ENCODE peak calls at places on chromosomes 12 and 14, in six cellular contexts. Z is heart right ventricle, M is mesenchymal stem cell, E is tibial artery, R is pancreas, G is brain microvascular endothelial cell. A is an unnamed sample.

GRCh38 chr12:73950506-73950905 is 587.1 kb upstream of the ATXN7L3B start:
- DNase-seq in R (no peak), Z (no peak), M (peak; percentile 9), E (no peak), G (no peak), A (no peak)

GRCh38 chr12:3173912-3174311 is 96.7 kb downstream of the TSPAN9 start:
- DNase-seq in Z (no peak), G (no peak), M (no peak), E (no peak), R (no peak), A (no peak)

GRCh38 chr12:49342066-49342913 is 4.4 kb upstream of the DNAJC22 start:
- DNase-seq in E (peak; percentile 59), M (peak; percentile 75), G (peak; percentile 62), R (peak; percentile 86), Z (peak; percentile 68), A (peak; percentile 60)

GRCh38 chr12:4506870-4507269 is 31.8 kb upstream of the RAD51AP1 start:
- DNase-seq in G (peak; percentile 35), E (no peak), M (peak; percentile 72), R (no peak), Z (no peak), A (no peak)

GRCh38 chr12:52632656-52633055 is 14.3 kb upstream of the KRT73 start:
- DNase-seq in R (no peak), G (no peak), E (no peak), M (no peak), Z (no peak), A (no peak)

GRCh38 chr12:6378709-6379427 is 3.5 kb upstream of the SCNN1A start:
- DNase-seq in M (peak; percentile 53), E (peak; percentile 20), Z (no peak), G (no peak), R (no peak), A (no peak)

GRCh38 chr12:31589896-31590729 is 823 bp downstream of the DENND5B start:
- DNase-seq in R (peak; percentile 91), G (peak; percentile 44), M (peak; percentile 79), E (peak; percentile 69), Z (peak; percentile 74), A (peak; percentile 77)

GRCh38 chr12:57815177-57816000 is 3.1 kb downstream of the AVIL start:
- DNase-seq in E (no peak), Z (no peak), R (no peak), G (no peak), M (no peak), A (peak; percentile 79)

GRCh38 chr12:70606001-70606400 is 31.2 kb downstream of the PTPRB start:
- DNase-seq in E (no peak), G (no peak), Z (no peak), M (no peak), R (no peak), A (no peak)

GRCh38 chr14:72476657-72477499 is 417.0 kb downstream of the DPF3 start:
- DNase-seq in M (peak; percentile 86), E (no peak), Z (peak; percentile 11), R (no peak), G (peak; percentile 87), A (peak; percentile 18)

GRCh38 chr12:73892181-73892580 is 645.5 kb upstream of the ATXN7L3B start:
- DNase-seq in R (no peak), E (no peak), G (no peak), M (peak; percentile 13), Z (no peak), A (peak; percentile 15)

GRCh38 chr12:104457746-104458644 is 1.2 kb downstream of the CHST11 start:
- DNase-seq in Z (peak; percentile 15), G (no peak), E (peak; percentile 34), R (peak; percentile 65), M (peak; percentile 48), A (peak; percentile 22)

DNA sequence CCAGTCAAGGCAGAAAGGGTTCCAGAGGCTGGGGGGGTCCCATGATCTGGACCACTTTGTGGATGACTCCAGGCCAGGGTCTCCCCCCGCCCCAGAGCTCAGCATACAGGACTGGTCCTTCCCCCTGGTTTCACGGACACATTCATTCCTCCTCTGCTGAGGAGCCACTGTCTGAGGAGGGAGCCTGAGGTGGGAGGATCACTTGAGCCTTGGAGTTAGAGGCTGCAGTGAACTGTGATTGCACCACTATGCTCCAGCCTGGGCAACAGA is 6.8 kb downstream of the TESC start:
- DNase-seq in G (no peak), E (no peak), M (no peak), R (no peak), Z (no peak), A (no peak)
- H3K27me3 ChIP-seq in G (peaks cover 13% of the 10 kb centered on the region), E (peaks cover 32% of the 10 kb centered on the region), M (peaks cover 34% of the 10 kb centered on the region), R (no peaks in the 10 kb centered on the region), Z (peaks cover 10% of the 10 kb centered on the region), A (peaks cover 11% of the 10 kb centered on the region)

DNA sequence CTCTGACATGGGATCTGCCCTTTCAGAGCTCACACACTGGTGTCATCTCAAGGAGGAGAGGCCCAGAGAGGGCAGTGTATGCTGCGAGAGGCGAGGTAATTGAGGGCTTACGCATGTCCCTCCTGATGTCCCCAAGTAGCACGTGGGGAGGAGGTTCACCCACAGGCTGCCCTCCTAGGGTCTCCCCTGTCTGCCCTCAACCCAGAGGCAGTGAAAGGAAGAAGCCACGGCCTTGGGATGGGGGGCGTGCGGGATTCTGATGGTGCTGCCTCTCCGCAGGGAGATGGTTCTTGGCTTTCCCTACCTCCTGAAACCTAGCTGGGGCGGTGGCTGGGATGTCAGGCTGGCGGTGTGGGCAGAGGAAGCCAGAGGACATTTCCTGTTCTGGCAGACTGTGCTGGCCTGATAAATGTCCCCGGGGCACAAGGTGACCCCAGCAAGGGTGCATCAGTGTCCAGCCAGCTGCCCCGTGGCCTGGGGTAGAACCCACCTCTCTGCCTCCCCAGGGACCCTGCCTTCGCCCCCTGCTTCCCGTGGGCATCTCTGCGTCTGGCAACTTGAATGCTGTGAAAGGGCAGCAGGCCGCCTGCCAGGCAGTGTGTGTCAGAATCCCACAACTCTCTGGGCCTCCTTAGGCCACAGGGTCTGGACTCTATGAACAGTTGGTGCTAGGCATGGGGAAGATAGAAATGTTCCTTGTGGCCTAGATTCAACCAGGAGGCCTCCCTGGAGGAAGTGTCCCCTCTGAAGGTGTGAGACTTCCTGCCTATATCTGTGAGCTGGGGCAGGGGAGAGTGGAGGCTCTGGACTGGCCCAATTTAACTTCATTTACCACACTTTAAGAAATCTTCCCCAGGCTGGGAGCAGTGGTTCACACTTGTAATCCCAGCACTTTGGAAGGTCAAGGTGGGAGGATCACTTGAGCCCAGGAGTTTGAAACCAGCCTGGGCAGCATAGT is 4.8 kb downstream of the SH2B3 start:
- DNase-seq in E (no peak), Z (no peak), M (peak; percentile 63), R (peak; percentile 74), G (no peak), A (no peak)
- H3K4me3 ChIP-seq in E (no peak overlapping the region), Z (peak overlapping the region; percentile 16), M (peak overlapping the region; percentile 52), R (no peak overlapping the region), G (peak overlapping the region; percentile 32), A (no peak overlapping the region)

DNA sequence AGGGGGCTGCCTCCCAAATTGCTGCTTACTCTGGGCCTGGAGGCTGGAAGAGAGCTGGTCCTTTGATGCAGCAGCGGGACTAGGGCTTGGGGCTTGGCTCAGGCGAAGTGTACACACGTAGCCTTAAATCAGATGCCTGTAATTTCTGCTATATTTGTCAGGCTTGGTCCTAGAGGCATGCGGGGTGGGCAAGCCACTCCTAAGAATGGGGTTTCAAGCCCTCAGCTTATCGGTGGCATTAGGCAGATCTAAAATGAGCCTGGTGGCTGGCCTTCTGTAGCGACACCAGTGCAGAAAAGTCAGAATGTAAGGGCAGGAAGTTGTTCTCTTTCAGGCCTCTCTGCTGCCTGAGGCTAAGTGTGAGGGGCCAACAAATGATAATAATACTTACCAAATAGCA is 927 bp upstream of the SLC8A3 start:
- DNase-seq in G (no peak), Z (no peak), M (no peak), E (no peak), R (no peak), A (peak; percentile 13)
- H3K27ac ChIP-seq in G (no peak overlapping the region), Z (no peak overlapping the region), M (no peak overlapping the region), E (no peak overlapping the region), R (no peak overlapping the region), A (no peak overlapping the region)

GRCh38 chr14:20866194-20866593 is 25.0 kb upstream of the RNASE3 start:
- DNase-seq in G (no peak), M (no peak), Z (no peak), R (no peak), E (no peak), A (no peak)
- H3K27me3 ChIP-seq in G (no peaks in the 10 kb centered on the region), M (peaks cover 2% of the 10 kb centered on the region), Z (peaks cover 10% of the 10 kb centered on the region), R (no peaks in the 10 kb centered on the region), E (peaks cover 12% of the 10 kb centered on the region), A (peaks cover 3% of the 10 kb centered on the region)

GRCh38 chr12:11920231-11920630 is 150.5 kb upstream of the BCL2L14 start:
- DNase-seq in G (no peak), R (no peak), M (peak; percentile 25), E (no peak), Z (no peak), A (no peak)
- H3K4me3 ChIP-seq in G (no peak overlapping the region), R (no peak overlapping the region), M (no peak overlapping the region), E (no peak overlapping the region), Z (no peak overlapping the region), A (no peak overlapping the region)

GRCh38 chr14:65304239-65304638 is 108.3 kb upstream of the FUT8 start:
- DNase-seq in E (no peak), G (no peak), R (no peak), Z (no peak), M (no peak), A (no peak)

GRCh38 chr14:65303902-65304222 is 108.7 kb upstream of the FUT8 start:
- DNase-seq in M (no peak), R (no peak), E (no peak), Z (no peak), G (no peak), A (no peak)

GRCh38 chr14:65301862-65302539 is 110.5 kb upstream of the FUT8 start:
- DNase-seq in M (no peak), Z (no peak), E (no peak), G (no peak), R (no peak), A (no peak)

GRCh38 chr14:65302571-65303184 is 109.9 kb upstream of the FUT8 start:
- DNase-seq in E (no peak), R (no peak), G (no peak), Z (no peak), M (no peak), A (no peak)

DNA sequence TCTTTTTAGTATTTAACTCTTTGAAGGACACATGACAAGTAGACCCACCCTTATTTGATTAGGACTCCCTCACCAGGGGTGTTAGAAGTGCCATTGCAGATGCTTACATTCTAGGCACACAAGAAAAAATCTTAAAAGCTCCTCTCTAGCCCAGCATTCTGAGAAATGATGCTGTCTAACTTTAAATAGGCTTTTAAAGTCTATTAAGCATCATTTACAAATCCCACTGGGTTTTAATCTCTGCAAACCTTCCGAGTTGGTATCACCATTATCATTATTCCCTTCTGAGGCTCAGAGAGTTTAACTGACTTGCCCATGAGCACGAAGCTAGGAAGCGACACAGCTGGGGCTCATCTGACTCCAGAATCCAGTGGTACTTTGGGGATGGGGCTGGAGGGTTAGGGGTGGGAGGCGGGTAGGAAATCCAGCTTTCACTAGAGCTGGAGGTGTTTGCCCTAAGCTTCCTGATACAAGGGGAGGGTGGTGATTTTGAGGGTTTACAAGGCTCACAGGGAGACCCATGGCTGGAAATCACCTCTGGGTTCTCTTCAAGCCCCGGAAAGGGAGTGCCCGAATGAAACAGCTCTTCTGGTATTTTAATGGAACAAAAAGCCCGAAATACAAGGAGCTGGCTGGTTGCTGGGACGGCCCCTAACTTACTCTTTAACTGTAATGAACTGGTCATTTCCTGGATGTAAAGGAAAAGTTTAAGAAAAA is 109.2 kb upstream of the FUT8 start:
- DNase-seq in R (no peak), E (no peak), G (no peak), Z (no peak), M (no peak), A (no peak)
- H3K27ac ChIP-seq in R (peak overlapping the region; percentile 80), E (no peak overlapping the region), G (no peak overlapping the region), Z (no peak overlapping the region), M (no peak overlapping the region), A (no peak overlapping the region)

GRCh38 chr12:53829130-53829529 is 77.4 kb upstream of the CISTR start:
- DNase-seq in Z (no peak), G (no peak), R (no peak), E (no peak), M (no peak), A (no peak)
- H3K27me3 ChIP-seq in Z (peaks cover 34% of the 10 kb centered on the region), G (peaks cover 6% of the 10 kb centered on the region), R (no peaks in the 10 kb centered on the region), E (peaks cover 11% of the 10 kb centered on the region), M (peaks cover 26% of the 10 kb centered on the region), A (no peaks in the 10 kb centered on the region)

GRCh38 chr12:123655420-123655819 is 15.5 kb upstream of the TCTN2 start:
- DNase-seq in Z (peak; percentile 59), R (no peak), G (no peak), E (no peak), M (no peak), A (no peak)
- H3K4me3 ChIP-seq in Z (no peak overlapping the region), R (no peak overlapping the region), G (no peak overlapping the region), E (no peak overlapping the region), M (no peak overlapping the region), A (no peak overlapping the region)

A was measured in SJCRH30.